ENCODE peak calls at places on chromosomes 1 and 21, in four cellular contexts. L is pancreas; K is psoas muscle; Z is CD4-positive, CD25-positive, alpha-beta regulatory T cell. F is an unnamed sample.

GRCh38 chr1:199685369-199685768 is 342.1 kb upstream of the NR5A2 start:
- ATAC-seq in K (no peak), Z (no peak), L (peak; percentile 64), F (no peak)

GRCh38 chr1:194866153-194866552 is 1679.7 kb upstream of the B3GALT2 start:
- ATAC-seq in Z (peak; percentile 5), K (no peak), L (no peak), F (no peak)

GRCh38 chr1:204476563-204476962 is 18.0 kb downstream of the PIK3C2B start:
- ATAC-seq in Z (no peak), L (no peak), K (no peak), F (no peak)

GRCh38 chr1:3744646-3745045 is 7.6 kb upstream of the CCDC27 start:
- ATAC-seq in L (no peak), K (no peak), Z (no peak), F (no peak)

GRCh38 chr1:212035835-212036605 is 472 bp downstream of the DTL start:
- ATAC-seq in L (no peak), K (peak; percentile 1), Z (no peak), F (no peak)

GRCh38 chr1:167791281-167792209 is 69.8 kb downstream of the MPZL1 start:
- ATAC-seq in L (no peak), Z (no peak), K (peak; percentile 16), F (peak; percentile 83)

GRCh38 chr1:33396188-33397124 is 34.4 kb downstream of the PHC2 start:
- ATAC-seq in K (no peak), L (no peak), Z (no peak), F (no peak)

GRCh38 chr1:39672551-39672947 is 642 bp upstream of the NT5C1A start:
- ATAC-seq in Z (no peak), L (no peak), K (peak; percentile 63), F (peak; percentile 19)

GRCh38 chr1:145891143-145891542 is 5.5 kb upstream of the ANKRD35 start:
- ATAC-seq in K (no peak), L (no peak), Z (no peak), F (no peak)

GRCh38 chr1:64955093-64956066 is 11.0 kb downstream of the JAK1 start:
- ATAC-seq in K (peak; percentile 74), Z (no peak), L (peak; percentile 73), F (no peak)

GRCh38 chr1:157955860-157956259 is 37.6 kb upstream of the KIRREL1 start:
- ATAC-seq in L (no peak), K (no peak), Z (no peak), F (no peak)

GRCh38 chr1:225834417-225835329 is 24.7 kb downstream of the EPHX1 start:
- ATAC-seq in K (peak; percentile 72), Z (no peak), L (peak; percentile 51), F (peak; percentile 95)

GRCh38 chr1:222561656-222562055 is 13.8 kb upstream of the HHIPL2 start:
- ATAC-seq in L (no peak), Z (no peak), K (no peak), F (no peak)

GRCh38 chr1:42328916-42329496 is 6.0 kb downstream of the FOXJ3 start:
- ATAC-seq in K (no peak), L (no peak), Z (no peak), F (no peak)

GRCh38 chr1:42163114-42163513 is 1.4 kb downstream of the GUCA2A start:
- ATAC-seq in K (no peak), Z (no peak), L (no peak), F (no peak)

GRCh38 chr1:16019580-16020277 is 1.9 kb upstream of the HSPB7 start:
- ATAC-seq in Z (no peak), L (no peak), K (peak; percentile 60), F (no peak)

GRCh38 chr1:221823566-221823965 is 81.7 kb upstream of the DUSP10 start:
- ATAC-seq in K (no peak), Z (no peak), L (no peak), F (no peak)

GRCh38 chr1:246450485-246451251 is 56.4 kb downstream of the SMYD3 start:
- ATAC-seq in L (no peak), Z (no peak), K (peak; percentile 37), F (no peak)

DNA sequence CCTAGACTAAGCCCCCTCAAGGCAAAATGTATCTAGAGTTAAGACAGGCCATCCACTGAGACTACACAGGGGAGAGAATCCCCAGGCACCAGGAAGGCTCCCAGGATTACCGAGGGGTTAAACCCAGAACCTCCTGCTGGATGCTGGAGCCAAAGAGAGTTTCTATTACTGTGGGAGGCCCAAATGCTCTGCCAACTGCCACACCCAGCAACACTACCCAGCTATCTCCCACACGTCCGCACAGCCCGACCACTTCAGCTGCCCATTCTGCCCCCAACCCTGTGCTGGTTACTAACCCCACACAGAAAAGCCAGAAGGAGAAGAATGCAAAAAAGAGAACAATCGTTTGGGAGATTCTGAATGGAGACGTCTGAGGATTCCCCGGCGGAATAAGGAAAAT is 63.6 kb downstream of the CD46 start:
- ATAC-seq in K (no peak), L (no peak), Z (no peak), F (no peak)
- H3K4me3 ChIP-seq in K (peak overlapping the region; percentile 51), L (peak overlapping the region; percentile 6), Z (no peak overlapping the region), F (no peak overlapping the region)

DNA sequence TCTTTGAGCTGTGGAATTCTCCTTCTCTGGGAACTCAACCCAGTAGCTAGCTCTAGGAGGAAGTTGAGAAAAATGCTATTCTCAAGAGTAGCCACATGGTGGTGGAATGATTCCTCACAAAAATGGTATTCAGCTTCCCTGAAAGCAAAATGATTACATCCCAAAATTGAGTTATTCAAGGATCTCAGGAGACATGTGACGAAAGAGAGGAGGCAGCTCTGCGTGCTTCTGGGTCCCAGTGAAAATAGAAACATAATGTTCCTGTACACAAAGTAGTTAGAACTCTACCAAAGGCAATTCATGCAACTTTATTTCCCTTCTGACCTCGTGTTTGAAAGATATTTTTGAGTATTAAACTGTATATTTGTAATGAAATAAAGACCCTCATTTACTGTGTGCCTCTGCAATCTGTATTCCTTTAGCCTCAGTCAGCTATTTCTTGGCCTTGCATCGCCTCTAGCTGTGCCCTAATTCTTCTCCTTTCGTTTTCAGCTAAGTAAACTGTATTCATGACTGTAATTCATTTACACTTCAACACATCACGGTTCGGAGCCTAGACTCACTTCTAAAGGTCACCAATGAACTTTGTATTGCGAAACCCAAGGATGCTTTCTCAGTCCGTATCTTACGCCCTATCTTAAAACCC is 167.3 kb downstream of the FASLG start:
- ATAC-seq in Z (no peak), K (peak; percentile 25), L (peak; percentile 64), F (peak; percentile 93)
- H3K4me3 ChIP-seq in Z (no peak overlapping the region), K (peak overlapping the region; percentile 41), L (no peak overlapping the region), F (peak overlapping the region; percentile 29)

DNA sequence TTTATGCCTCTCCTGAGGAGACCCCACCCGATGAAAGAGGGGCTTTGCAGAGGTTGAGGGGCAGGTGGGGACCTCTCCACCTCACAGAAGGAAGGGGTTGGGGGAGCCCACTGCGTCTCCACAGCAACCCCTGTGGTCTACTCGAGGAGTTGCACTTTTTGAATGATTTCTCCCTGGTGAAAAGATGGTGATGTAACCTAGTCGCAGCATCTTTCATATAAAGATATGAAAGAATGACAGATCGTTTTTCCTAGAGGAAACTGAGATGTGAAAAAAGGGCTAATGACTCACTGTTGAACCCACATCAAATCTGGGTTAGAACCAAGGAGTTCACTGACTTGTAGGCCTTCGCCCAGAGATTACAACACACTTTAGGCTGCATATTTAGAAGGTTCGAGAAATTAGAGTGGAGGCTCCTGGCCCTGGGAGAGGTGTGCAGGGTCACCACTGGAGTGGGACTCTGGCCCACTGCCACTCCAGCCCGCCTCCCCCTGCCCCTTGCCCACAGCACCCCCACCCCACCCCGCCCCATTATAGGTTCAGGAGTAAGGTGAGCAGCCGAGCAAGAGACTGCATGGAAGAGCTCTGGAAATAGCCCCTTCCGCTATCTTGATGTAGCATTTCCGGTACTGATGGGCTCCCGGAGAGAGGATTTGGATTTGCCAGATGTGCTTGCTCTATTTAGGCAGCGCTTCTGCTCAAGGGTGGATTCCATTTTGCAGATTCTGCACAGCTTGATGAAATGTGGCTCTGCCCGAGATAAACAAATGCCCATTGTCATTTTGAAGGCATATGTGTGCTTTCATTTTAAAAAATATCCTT is 6.7 kb downstream of the TGFB2 start:
- ATAC-seq in L (no peak), K (no peak), Z (peak; percentile 18), F (peak; percentile 78)
- H3K4me3 ChIP-seq in L (no peak overlapping the region), K (peak overlapping the region; percentile 73), Z (no peak overlapping the region), F (peak overlapping the region; percentile 35)

DNA sequence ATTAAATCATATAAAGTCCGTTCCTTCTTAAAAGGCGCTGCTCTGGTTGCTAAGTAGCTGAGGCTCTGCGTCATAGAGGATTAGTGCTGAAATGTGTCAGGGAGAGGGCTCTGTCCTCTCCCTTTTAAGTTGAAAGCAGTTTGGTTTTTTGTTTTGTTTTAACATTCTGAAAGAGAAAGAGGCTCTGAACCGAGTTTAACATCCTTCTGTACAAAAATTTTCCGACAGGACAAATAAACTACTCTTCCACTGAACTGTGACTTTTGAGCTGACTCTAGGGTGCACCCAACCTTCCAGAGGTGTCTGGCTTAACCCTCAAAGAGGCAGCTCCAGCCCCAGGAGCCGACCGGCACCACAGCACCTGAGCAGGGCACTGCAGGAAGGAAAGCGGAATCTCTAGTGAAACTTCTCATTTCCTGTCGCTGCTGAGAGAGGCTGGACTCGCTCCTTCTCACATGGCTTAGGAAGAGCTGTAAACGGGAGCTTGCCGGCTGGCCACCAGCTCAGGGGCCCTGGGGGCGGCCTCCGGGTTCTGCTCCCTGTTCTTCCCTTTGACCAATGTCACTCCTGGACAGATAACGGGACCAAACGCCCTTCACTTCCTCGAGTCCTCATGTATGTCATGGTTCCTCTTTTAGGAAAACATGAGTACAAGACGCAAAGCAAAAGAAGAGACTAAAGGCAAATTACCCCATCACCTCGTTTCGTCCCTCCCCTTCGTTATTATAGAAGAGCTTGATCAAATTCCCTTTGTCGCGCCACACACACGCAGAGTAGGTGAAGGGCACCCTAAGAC is 1.2 kb downstream of the VAV3 start:
- ATAC-seq in L (no peak), K (no peak), Z (peak; percentile 76), F (peak; percentile 8)
- H3K4me3 ChIP-seq in L (peak overlapping the region; percentile 22), K (peak overlapping the region; percentile 62), Z (peak overlapping the region; percentile 98), F (peak overlapping the region; percentile 55)

GRCh38 chr1:2553871-2554620 is 2.1 kb upstream of the TNFRSF14 start:
- ATAC-seq in L (no peak), Z (no peak), K (no peak), F (no peak)

GRCh38 chr1:2556277-2557145 is at the start of gene TNFRSF14:
- ATAC-seq in K (peak; percentile 43), L (peak; percentile 53), Z (peak; percentile 80), F (peak; percentile 55)

GRCh38 chr1:2554621-2555387 is 1.4 kb upstream of the TNFRSF14 start:
- ATAC-seq in K (no peak), L (no peak), Z (no peak), F (no peak)

GRCh38 chr1:2557146-2558029 is 1.2 kb downstream of the TNFRSF14 start:
- ATAC-seq in Z (no peak), L (peak; percentile 18), K (no peak), F (no peak)

GRCh38 chr1:2555634-2556276 is 416 bp upstream of the TNFRSF14 start:
- ATAC-seq in Z (peak; percentile 58), L (peak; percentile 35), K (peak; percentile 56), F (peak; percentile 81)
- H3K4me3 ChIP-seq in Z (peak overlapping the region; percentile 77), L (peak overlapping the region; percentile 60), K (peak overlapping the region; percentile 76), F (peak overlapping the region; percentile 64)

DNA sequence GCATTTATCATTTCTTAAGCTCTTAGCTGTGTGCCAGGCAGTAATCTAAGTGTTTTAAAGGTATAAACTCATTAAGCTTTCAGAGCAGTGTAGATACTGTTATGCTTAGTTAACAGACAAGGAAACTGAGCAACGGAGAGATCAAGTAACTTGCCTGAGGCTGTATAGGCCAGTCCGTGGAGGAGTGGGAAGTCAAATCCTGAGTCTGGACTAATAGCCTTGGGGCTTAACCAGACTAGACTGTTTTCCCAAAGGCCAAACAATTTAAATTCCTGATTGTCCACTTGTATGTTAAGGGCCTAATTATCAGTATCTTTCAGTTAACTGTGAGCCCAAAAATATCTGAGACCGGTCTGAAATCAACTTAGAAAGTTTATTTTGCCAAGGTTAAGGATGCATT is 2.6 kb downstream of the IFNAR1 start:
- ATAC-seq in K (no peak), Z (no peak), L (no peak), F (no peak)
- H3K4me3 ChIP-seq in K (peak overlapping the region; percentile 86), Z (peak overlapping the region; percentile 89), L (no peak overlapping the region), F (no peak overlapping the region)

F was measured in gastroesophageal sphincter.